ENCODE peak calls at places on chromosomes 11 and 22, in four cellular contexts. W is ovary, H is dorsolateral prefrontal cortex, U is astrocyte of the cerebellum. G is an unnamed sample.
A peak's percentile ranks its signal among the peaks of the same experiment; 100 is the strongest.

GRCh38 chr22:19568337-19569311 is 44.4 kb upstream of the CLDN5 start:
- DNase-seq in U (peak; percentile 34), W (no peak), H (no peak), G (no peak)

GRCh38 chr22:49322231-49322630 is 505.4 kb downstream of the BRD1 start:
- DNase-seq in H (peak; percentile 31), W (no peak), U (no peak), G (no peak)

GRCh38 chr22:37918149-37918548 is 12.1 kb downstream of the MICALL1 start:
- DNase-seq in H (no peak), W (no peak), U (no peak), G (no peak)

GRCh38 chr11:11816511-11817319 is 25.1 kb upstream of the USP47 start:
- DNase-seq in U (no peak), H (no peak), W (no peak), G (no peak)

GRCh38 chr11:65652511-65653228 is 10.0 kb downstream of the RELA start:
- DNase-seq in H (peak; percentile 94), U (peak; percentile 80), W (peak; percentile 97), G (peak; percentile 88)

GRCh38 chr22:47298017-47298820 is 535.8 kb downstream of the TBC1D22A start:
- DNase-seq in U (no peak), W (no peak), H (peak; percentile 30), G (no peak)

GRCh38 chr11:32893091-32893946 is 708 bp downstream of the QSER1 start:
- DNase-seq in H (peak; percentile 72), U (no peak), W (peak; percentile 71), G (no peak)

GRCh38 chr11:134666273-134667174 is 254.5 kb upstream of the B3GAT1 start:
- DNase-seq in H (peak; percentile 35), U (no peak), W (no peak), G (no peak)

GRCh38 chr11:57432714-57433163 is 5.8 kb upstream of the SLC43A3 start:
- DNase-seq in W (no peak), H (no peak), U (peak; percentile 58), G (no peak)

GRCh38 chr11:133724116-133724515 is 121.2 kb downstream of the SPATA19 start:
- DNase-seq in H (no peak), U (no peak), W (no peak), G (no peak)

GRCh38 chr22:46514592-46515207 is 22.7 kb downstream of the CELSR1 start:
- DNase-seq in U (no peak), W (no peak), H (no peak), G (no peak)

GRCh38 chr22:42836026-42836425 is 21.0 kb downstream of the ARFGAP3 start:
- DNase-seq in H (no peak), W (no peak), U (no peak), G (no peak)

GRCh38 chr22:35437038-35437437 is 37.1 kb downstream of the MCM5 start:
- DNase-seq in W (no peak), U (no peak), H (no peak), G (no peak)

GRCh38 chr22:26798433-26799065 is 141.2 kb downstream of the MIAT start:
- DNase-seq in W (no peak), H (no peak), U (no peak), G (no peak)

GRCh38 chr22:39351689-39352214 is 2.0 kb downstream of the SYNGR1 start:
- DNase-seq in W (no peak), H (no peak), U (peak; percentile 78), G (no peak)
- H3K4me3 ChIP-seq in W (no peak overlapping the region), H (peak overlapping the region; percentile 85), U (peak overlapping the region; percentile 70), G (no peak overlapping the region)

GRCh38 chr11:44308923-44309482 is 936 bp downstream of the ALX4 start:
- DNase-seq in W (no peak), H (no peak), U (no peak), G (no peak)

GRCh38 chr11:44307340-44308099 is 2.4 kb downstream of the ALX4 start:
- DNase-seq in W (no peak), H (no peak), U (no peak), G (no peak)

GRCh38 chr11:44306469-44307244 is 3.3 kb downstream of the ALX4 start:
- DNase-seq in H (no peak), W (no peak), U (no peak), G (no peak)

GRCh38 chr11:44309483-44310197 is at the start of gene ALX4:
- DNase-seq in U (no peak), H (no peak), W (no peak), G (no peak)

DNA sequence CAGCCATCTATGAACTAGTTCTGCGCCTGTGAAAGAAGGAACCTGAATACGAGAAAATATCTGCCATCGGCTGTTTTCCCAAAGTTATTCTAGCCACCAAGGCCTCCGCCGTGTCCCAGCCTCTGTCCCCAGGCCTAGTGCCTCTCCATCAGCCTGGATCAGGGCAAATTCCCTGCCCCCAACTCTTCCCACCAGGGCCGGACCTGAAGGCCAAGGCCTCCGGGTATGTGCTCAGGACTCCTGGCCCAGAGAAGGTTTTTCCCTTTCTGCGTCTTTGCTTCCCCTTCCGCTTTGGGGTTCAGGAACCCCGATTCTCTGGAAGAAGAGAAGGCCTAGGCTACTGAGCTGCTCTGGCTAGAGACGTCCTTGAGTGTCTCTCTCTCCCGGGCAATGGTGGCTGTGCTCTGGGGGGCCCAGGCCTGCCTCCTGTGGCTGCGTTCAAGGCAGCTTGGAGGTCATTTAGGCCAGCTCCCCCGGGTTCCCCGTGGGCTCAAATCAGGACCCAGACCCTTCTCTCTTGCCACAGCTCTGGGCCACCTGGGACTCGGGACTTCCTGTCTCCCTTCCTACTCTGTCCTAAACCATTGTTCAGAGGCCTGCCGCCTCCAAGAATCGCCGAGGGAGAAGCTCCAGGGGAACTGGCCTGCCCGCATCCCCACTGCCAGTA is 1.6 kb downstream of the ALX4 start:
- DNase-seq in U (no peak), H (no peak), W (no peak), G (no peak)
- H3K4me3 ChIP-seq in U (no peak overlapping the region), H (no peak overlapping the region), W (no peak overlapping the region), G (no peak overlapping the region)

DNA sequence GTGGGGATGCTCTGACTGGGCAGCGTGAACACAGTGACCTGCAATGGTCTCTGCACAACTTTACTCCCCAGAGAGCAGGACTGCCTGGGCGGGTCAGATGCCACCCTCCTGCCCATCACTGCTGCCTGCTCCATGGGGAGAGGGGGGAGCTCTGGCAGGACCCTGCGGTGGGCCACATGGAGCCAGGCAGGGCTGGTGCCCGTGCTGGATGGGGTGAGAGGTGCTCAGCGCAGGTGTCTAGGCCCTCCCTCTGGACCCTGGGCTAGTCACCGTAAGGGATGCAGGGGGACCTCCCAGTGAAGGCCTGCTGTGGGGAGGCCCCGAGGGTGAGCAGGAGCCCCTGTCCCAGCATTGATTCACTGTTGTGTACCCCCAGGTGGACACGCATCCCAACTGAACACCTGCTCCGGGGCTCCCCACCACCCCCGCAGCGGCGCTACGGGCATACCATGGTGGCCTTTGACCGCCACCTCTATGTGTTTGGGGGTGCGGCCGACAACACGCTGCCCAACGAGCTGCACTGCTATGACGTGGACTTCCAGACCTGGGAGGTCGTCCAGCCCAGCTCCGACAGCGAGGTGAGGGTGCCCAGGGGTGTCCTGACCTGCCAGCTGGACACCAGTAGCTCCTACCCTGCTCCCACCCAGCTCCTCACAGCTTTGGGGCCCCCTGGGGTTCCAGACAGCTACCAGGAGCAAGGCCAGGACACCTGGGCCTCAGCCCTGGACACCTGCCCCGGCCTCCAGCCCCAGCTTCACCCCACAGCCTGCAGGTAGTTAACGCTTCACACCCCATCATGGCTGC is 9.4 kb downstream of the LZTR1 start:
- DNase-seq in U (no peak), H (no peak), W (no peak), G (no peak)
- H3K4me3 ChIP-seq in U (no peak overlapping the region), H (no peak overlapping the region), W (no peak overlapping the region), G (no peak overlapping the region)

GRCh38 chr11:110112457-110112856 is 19.3 kb downstream of the ZC3H12C start:
- DNase-seq in U (no peak), H (no peak), W (no peak), G (no peak)

GRCh38 chr11:110119317-110119716 is 26.1 kb downstream of the ZC3H12C start:
- DNase-seq in H (no peak), U (no peak), W (no peak), G (no peak)

GRCh38 chr11:110110854-110111253 is 17.7 kb downstream of the ZC3H12C start:
- DNase-seq in W (no peak), U (no peak), H (no peak), G (no peak)

GRCh38 chr11:110113507-110113906 is 20.3 kb downstream of the ZC3H12C start:
- DNase-seq in W (no peak), H (no peak), U (no peak), G (no peak)
- H3K4me3 ChIP-seq in W (no peak overlapping the region), H (no peak overlapping the region), U (no peak overlapping the region), G (no peak overlapping the region)

GRCh38 chr11:118219244-118219643 is 5.6 kb downstream of the JAML start:
- DNase-seq in W (no peak), U (no peak), H (no peak), G (no peak)

GRCh38 chr11:118216621-118217526 is 7.9 kb downstream of the JAML start:
- DNase-seq in H (no peak), U (no peak), W (no peak), G (no peak)

GRCh38 chr11:118219696-118220095 is 5.1 kb downstream of the JAML start:
- DNase-seq in W (no peak), U (no peak), H (no peak), G (no peak)

GRCh38 chr11:118215765-118216164 is 9.0 kb downstream of the JAML start:
- DNase-seq in H (no peak), W (no peak), U (no peak), G (no peak)

GRCh38 chr11:118217575-118217974 is 7.2 kb downstream of the JAML start:
- DNase-seq in H (no peak), U (no peak), W (no peak), G (no peak)
- H3K4me3 ChIP-seq in H (no peak overlapping the region), U (no peak overlapping the region), W (no peak overlapping the region), G (no peak overlapping the region)

GRCh38 chr11:18321991-18322711 is at the start of the genes GTF2H1 and HPS5:
- DNase-seq in H (peak; percentile 95), U (peak; percentile 97), W (peak; percentile 95), G (peak; percentile 99)

GRCh38 chr11:18322818-18323570 is 627 bp downstream of the GTF2H1 start:
- DNase-seq in U (no peak), W (no peak), H (no peak), G (no peak)

GRCh38 chr11:18321622-18321990 is 334 bp downstream of the HPS5 start:
- DNase-seq in H (no peak), W (no peak), U (no peak), G (peak; percentile 16)

GRCh38 chr11:18315893-18316292 is 6.0 kb downstream of the HPS5 start:
- DNase-seq in H (no peak), W (no peak), U (no peak), G (no peak)

DNA sequence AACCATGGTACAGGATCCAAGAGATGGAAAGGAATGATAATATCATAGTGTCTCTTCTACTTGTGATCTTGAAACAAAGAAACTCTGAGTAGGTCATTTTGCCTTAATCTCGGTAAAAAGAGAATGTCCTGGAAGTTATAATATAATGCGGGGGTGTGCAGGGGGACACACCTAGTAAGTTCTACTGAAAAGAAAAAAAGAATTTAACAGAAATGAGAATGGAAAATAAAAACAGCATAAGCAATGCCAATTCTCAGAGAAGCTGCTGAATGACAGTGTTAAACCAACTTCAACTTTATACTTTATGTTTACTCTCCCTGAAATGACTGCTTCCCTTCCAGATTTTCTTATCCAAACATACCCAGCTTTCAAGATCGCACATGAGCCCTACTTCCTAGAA is 2.0 kb downstream of the HPS5 start:
- DNase-seq in W (no peak), U (no peak), H (no peak), G (no peak)
- H3K4me3 ChIP-seq in W (no peak overlapping the region), U (no peak overlapping the region), H (no peak overlapping the region), G (no peak overlapping the region)

DNA sequence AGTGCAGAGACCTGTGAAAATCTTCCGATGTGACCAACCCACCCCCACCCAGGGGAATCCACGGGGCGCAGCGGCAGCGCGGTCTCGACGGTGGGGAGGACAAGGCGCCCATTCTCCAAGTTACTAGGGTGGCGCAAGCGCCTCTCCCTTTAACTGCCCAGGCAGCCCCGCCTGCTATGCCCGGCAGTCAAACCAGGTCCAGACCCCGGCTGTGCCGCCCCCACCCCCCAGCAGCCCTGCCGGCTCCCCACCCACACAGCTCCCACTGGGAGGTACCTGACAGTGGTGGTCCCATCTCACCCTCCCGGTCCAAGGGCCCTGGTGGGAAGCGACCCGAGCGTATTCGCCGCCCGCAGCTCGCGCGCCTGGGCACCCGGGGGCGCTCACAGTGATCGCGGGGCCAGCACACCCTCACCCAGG is 423 bp downstream of the TRPM5 start:
- DNase-seq in H (no peak), W (no peak), U (no peak), G (no peak)
- H3K4me3 ChIP-seq in H (no peak overlapping the region), W (no peak overlapping the region), U (no peak overlapping the region), G (no peak overlapping the region)

G was measured in Jurkat, Clone E6-1.